ENCODE peak calls at places on chromosomes 3 and 15, in seven cellular contexts. W is erythroblast, T is IMR-90, G is hippocampal formation, A is fibroblast of pulmonary artery, E is activated T-cell treated with anti-CD3 and anti-CD28 coated beads for 48 hours, O is epithelial cell of esophagus. V is an unnamed sample.

GRCh38 chr3:194682651-194683310 is 2.9 kb upstream of the FAM43A start:
- DNase-seq in O (peak; percentile 94), E (peak; percentile 59), T (peak; percentile 86), A (peak; percentile 93), G (peak; percentile 67), W (peak; percentile 75), V (peak; percentile 90)

GRCh38 chr15:78044407-78045155 is 32.9 kb downstream of the TBC1D2B start:
- DNase-seq in W (no peak), O (no peak), T (no peak), G (no peak), A (no peak), E (no peak), V (peak; percentile 79)

GRCh38 chr15:66085128-66085527 is 168.4 kb downstream of the MEGF11 start:
- DNase-seq in T (no peak), E (peak; percentile 9), W (peak; percentile 21), G (no peak), O (no peak), A (no peak), V (peak; percentile 52)

GRCh38 chr15:76795217-76795616 is 109.9 kb downstream of the SCAPER start:
- DNase-seq in O (no peak), T (no peak), E (no peak), G (no peak), A (no peak), W (no peak), V (no peak)

GRCh38 chr3:191915717-191916116 is 454.8 kb downstream of the PYDC2 start:
- DNase-seq in G (no peak), O (no peak), E (no peak), T (no peak), W (no peak), A (no peak), V (peak; percentile 26)

GRCh38 chr15:31402003-31402402 is 75.4 kb downstream of the KLF13 start:
- DNase-seq in A (no peak), G (no peak), T (no peak), E (no peak), W (no peak), O (no peak), V (no peak)

GRCh38 chr3:16318216-16318615 is 53.2 kb downstream of the OXNAD1 start:
- DNase-seq in O (no peak), E (no peak), W (no peak), A (peak; percentile 48), G (no peak), T (peak; percentile 83), V (no peak)

GRCh38 chr3:52204337-52205073 is 6.5 kb downstream of the ALAS1 start:
- DNase-seq in G (no peak), W (no peak), E (no peak), O (peak; percentile 97), T (peak; percentile 18), A (no peak), V (no peak)

GRCh38 chr3:153372326-153372725 is 210.3 kb downstream of the RAP2B start:
- DNase-seq in T (peak; percentile 53), A (peak; percentile 91), E (no peak), O (peak; percentile 93), G (no peak), W (no peak), V (no peak)

GRCh38 chr15:67955256-67955655 is 98.9 kb upstream of the PIAS1 start:
- DNase-seq in A (no peak), E (no peak), G (no peak), W (no peak), T (no peak), O (no peak), V (no peak)

GRCh38 chr3:98855811-98856400 is 45.6 kb downstream of the DCBLD2 start:
- DNase-seq in A (peak; percentile 93), W (no peak), G (no peak), T (peak; percentile 94), O (peak; percentile 86), E (no peak), V (peak; percentile 72)

GRCh38 chr15:47427463-47427862 is 289.8 kb upstream of the SEMA6D start:
- DNase-seq in E (no peak), W (no peak), G (no peak), T (peak; percentile 23), A (peak; percentile 43), O (no peak), V (no peak)

GRCh38 chr3:32685604-32686185 is 707 bp downstream of the CNOT10 start:
- DNase-seq in W (peak; percentile 72), A (peak; percentile 36), O (peak; percentile 29), T (peak; percentile 13), G (no peak), E (no peak), V (peak; percentile 43)

GRCh38 chr15:39267685-39268084 is 313.2 kb upstream of the THBS1 start:
- DNase-seq in T (no peak), E (no peak), O (no peak), G (no peak), A (peak; percentile 56), W (no peak), V (no peak)

GRCh38 chr15:66923438-66923881 is 141.9 kb upstream of the SMAD3 start:
- DNase-seq in T (no peak), A (no peak), G (no peak), W (peak; percentile 30), E (peak; percentile 36), O (peak; percentile 44), V (peak; percentile 39)

GRCh38 chr3:49357466-49358216 is 512 bp downstream of the GPX1 start:
- DNase-seq in A (peak; percentile 93), G (no peak), O (peak; percentile 89), T (peak; percentile 92), W (peak; percentile 42), E (peak; percentile 41), V (peak; percentile 23)

GRCh38 chr3:56758539-56758981 is 43.2 kb downstream of the ARHGEF3 start:
- DNase-seq in A (peak; percentile 89), T (peak; percentile 91), O (peak; percentile 77), G (no peak), E (no peak), W (no peak), V (peak; percentile 4)

GRCh38 chr3:64190517-64191515 is 34.5 kb downstream of the PRICKLE2 start:
- DNase-seq in G (no peak), O (peak; percentile 94), A (peak; percentile 95), T (peak; percentile 94), W (no peak), E (no peak), V (no peak)

GRCh38 chr3:119313461-119313860 is 19.3 kb downstream of the ARHGAP31 start:
- DNase-seq in E (no peak), W (no peak), A (no peak), G (no peak), T (no peak), O (no peak), V (no peak)

GRCh38 chr3:107794664-107795443 is 272.1 kb downstream of the BBX start:
- DNase-seq in E (no peak), A (peak; percentile 17), G (no peak), W (no peak), O (no peak), T (peak; percentile 4), V (peak; percentile 19)

GRCh38 chr3:153066983-153067382 is 95.0 kb upstream of the RAP2B start:
- DNase-seq in G (no peak), T (no peak), W (no peak), A (no peak), E (no peak), O (no peak), V (no peak)

V was measured in A673.